ENCODE peak calls at places on chromosomes 4 and X, in nine cellular contexts. S, Z, T, H, X, C, P, V and G are unnamed samples.

GRCh38 chr4:152990471-152991131 is 54.5 kb downstream of the FHDC1 start:
- DNase-seq in S (no peak), Z (no peak), T (no peak), H (no peak), X (no peak), C (no peak), P (no peak), V (no peak), G (no peak)

GRCh38 chr4:36244257-36245084 is at the start of gene ARAP2:
- DNase-seq in S (peak), Z (peak), T (peak), H (peak), X (peak), C (no peak), P (peak), V (no peak), G (peak)

GRCh38 chrX:40197071-40197470 is 99.3 kb upstream of the BCOR start:
- DNase-seq in S (no peak), Z (no peak), T (no peak), H (no peak), X (no peak), C (no peak), P (no peak), V (no peak), G (no peak)

GRCh38 chr4:126850286-126850685 is 782.5 kb upstream of the INTU start:
- DNase-seq in S (no peak), Z (peak), T (no peak), H (peak), X (no peak), C (peak), P (no peak), V (no peak), G (no peak)

GRCh38 chr4:173745765-173746164 is 215.7 kb upstream of the HAND2 start:
- DNase-seq in S (no peak), Z (no peak), T (no peak), H (no peak), X (no peak), C (no peak), P (no peak), V (no peak), G (no peak)

GRCh38 chr4:143294310-143294709 is 42.4 kb upstream of the GAB1 start:
- DNase-seq in S (no peak), Z (peak), T (peak), H (no peak), X (no peak), C (no peak), P (no peak), V (peak), G (peak)

GRCh38 chrX:132491191-132491590 is 2.4 kb upstream of the MBNL3 start:
- DNase-seq in S (no peak), Z (no peak), T (no peak), H (peak), X (no peak), C (no peak), P (no peak), V (no peak), G (no peak)

GRCh38 chr4:112127048-112127637 is 18.1 kb upstream of the FAM241A start:
- DNase-seq in S (no peak), Z (no peak), T (no peak), H (no peak), X (no peak), C (no peak), P (no peak), V (no peak), G (no peak)

GRCh38 chrX:122565952-122566351 is 618.1 kb upstream of the GRIA3 start:
- DNase-seq in S (no peak), Z (peak), T (no peak), H (peak), X (no peak), C (peak), P (no peak), V (no peak), G (no peak)

GRCh38 chr4:83238393-83238792 is 46.2 kb downstream of the COQ2 start:
- DNase-seq in S (no peak), Z (no peak), T (no peak), H (no peak), X (no peak), C (no peak), P (no peak), V (no peak), G (no peak)

GRCh38 chr4:119041951-119042560 is 93.6 kb upstream of the MYOZ2 start:
- DNase-seq in S (peak), Z (peak), T (peak), H (peak), X (peak), C (peak), P (peak), V (no peak), G (no peak)

GRCh38 chr4:89123418-89123817 is 12.1 kb downstream of the TIGD2 start:
- DNase-seq in S (no peak), Z (no peak), T (no peak), H (no peak), X (no peak), C (peak), P (no peak), V (no peak), G (no peak)

GRCh38 chrX:48589482-48590162 is 7.7 kb upstream of the WDR13 start:
- DNase-seq in S (no peak), Z (peak), T (no peak), H (no peak), X (no peak), C (no peak), P (no peak), V (no peak), G (no peak)

GRCh38 chrX:154047266-154047665 is 27.6 kb upstream of the IRAK1 start:
- DNase-seq in S (no peak), Z (no peak), T (no peak), H (no peak), X (no peak), C (no peak), P (no peak), V (no peak), G (no peak)

GRCh38 chr4:122845760-122846159 is 19.1 kb downstream of the FGF2 start:
- DNase-seq in S (no peak), Z (no peak), T (no peak), H (no peak), X (no peak), C (no peak), P (no peak), V (no peak), G (no peak)

GRCh38 chr4:128871948-128872347 is 62.4 kb downstream of the JADE1 start:
- DNase-seq in S (no peak), Z (peak), T (no peak), H (peak), X (no peak), C (peak), P (no peak), V (no peak), G (no peak)

GRCh38 chr4:110982486-110982885 is 359.6 kb upstream of the PITX2 start:
- DNase-seq in S (no peak), Z (peak), T (no peak), H (peak), X (no peak), C (no peak), P (no peak), V (no peak), G (no peak)

GRCh38 chrX:135396109-135396508 is 25.6 kb upstream of the SMIM10L2A start:
- DNase-seq in S (no peak), Z (peak), T (no peak), H (peak), X (no peak), C (peak), P (no peak), V (no peak), G (no peak)

GRCh38 chr4:37892641-37893040 is 1.8 kb downstream of the TBC1D1 start:
- DNase-seq in S (no peak), Z (no peak), T (no peak), H (no peak), X (peak), C (no peak), P (peak), V (no peak), G (no peak)

GRCh38 chr4:182843813-182844325 is 73.3 kb downstream of the DCTD start:
- DNase-seq in S (no peak), Z (no peak), T (no peak), H (no peak), X (no peak), C (no peak), P (no peak), V (no peak), G (no peak)

GRCh38 chr4:6689506-6689960 is 4.1 kb upstream of the S100P start:
- DNase-seq in S (no peak), Z (no peak), T (no peak), H (no peak), X (no peak), C (no peak), P (no peak), V (no peak), G (no peak)

GRCh38 chr4:127623755-127624087 is 9.0 kb upstream of the INTU start:
- DNase-seq in S (no peak), Z (peak), T (no peak), H (no peak), X (no peak), C (peak), P (no peak), V (no peak), G (no peak)

GRCh38 chr4:76692761-76693160 is 205.2 kb downstream of the SOWAHB start:
- DNase-seq in S (no peak), Z (no peak), T (no peak), H (no peak), X (no peak), C (no peak), P (no peak), V (no peak), G (no peak)

GRCh38 chr4:54657556-54658313 is at the start of gene KIT:
- DNase-seq in S (peak), Z (peak), T (peak), H (no peak), X (peak), C (peak), P (no peak), V (no peak), G (peak)

GRCh38 chr4:107094332-107094731 is 58.2 kb upstream of the DKK2 start:
- DNase-seq in S (no peak), Z (peak), T (no peak), H (peak), X (no peak), C (peak), P (no peak), V (no peak), G (no peak)

GRCh38 chrX:16022580-16023170 is 100.7 kb upstream of the GRPR start:
- DNase-seq in S (no peak), Z (peak), T (no peak), H (peak), X (no peak), C (peak), P (no peak), V (no peak), G (no peak)

GRCh38 chrX:45771114-45771513 is 570.4 kb upstream of the DIPK2B start:
- DNase-seq in S (no peak), Z (peak), T (peak), H (peak), X (no peak), C (peak), P (no peak), V (no peak), G (no peak)